ENCODE peak calls at places on chromosomes 16 and 17, in four cellular contexts. J is WTC11, V is K562, W is A549. Z is an unnamed sample.

GRCh38 chr17:74677558-74678466 is 34.9 kb downstream of the CD300LF start:
- DNase-seq in J (no peak), V (no peak), W (peak; percentile 69), Z (no peak)

GRCh38 chr17:37392024-37392590 is 14.5 kb downstream of the ACACA start:
- DNase-seq in J (no peak), V (no peak), W (peak; percentile 34), Z (no peak)

GRCh38 chr17:3575506-3575905 is 17.9 kb upstream of the TRPV3 start:
- DNase-seq in J (no peak), V (no peak), W (peak; percentile 61), Z (no peak)

GRCh38 chr16:13517856-13518255 is 402.1 kb upstream of the ERCC4 start:
- DNase-seq in J (no peak), V (no peak), W (no peak), Z (no peak)

GRCh38 chr17:10295728-10296343 is 77.0 kb downstream of the MYH13 start:
- DNase-seq in J (peak; percentile 80), V (peak; percentile 58), W (peak; percentile 70), Z (peak; percentile 52)

GRCh38 chr17:14840616-14841231 is 424.4 kb downstream of the PMP22 start:
- DNase-seq in J (no peak), V (no peak), W (no peak), Z (no peak)

GRCh38 chr17:41882756-41883155 is 17.5 kb upstream of the KLHL11 start:
- DNase-seq in J (no peak), V (no peak), W (no peak), Z (no peak)

GRCh38 chr16:27847030-27847550 is 216.4 kb downstream of the GSG1L start:
- DNase-seq in J (no peak), V (no peak), W (no peak), Z (no peak)

GRCh38 chr17:33732116-33732515 is 439.0 kb upstream of the ASIC2 start:
- DNase-seq in J (no peak), V (peak; percentile 35), W (no peak), Z (peak; percentile 3)

GRCh38 chr16:72561-73537 is at the start of gene RHBDF1:
- DNase-seq in J (peak; percentile 74), V (peak; percentile 73), W (peak; percentile 47), Z (no peak)

GRCh38 chr16:3171855-3172593 is 16.0 kb upstream of the OR1F1 start:
- DNase-seq in J (peak; percentile 81), V (peak; percentile 83), W (peak; percentile 94), Z (peak; percentile 67)

GRCh38 chr17:44359001-44359400 is 4.7 kb downstream of the FAM171A2 start:
- DNase-seq in J (no peak), V (no peak), W (no peak), Z (no peak)

GRCh38 chr17:59561042-59561441 is 4.4 kb upstream of the DHX40 start:
- DNase-seq in J (no peak), V (peak; percentile 71), W (peak; percentile 50), Z (peak; percentile 49)

GRCh38 chr16:7405166-7405565 is 72.5 kb downstream of the RBFOX1 start:
- DNase-seq in J (no peak), V (peak; percentile 15), W (peak; percentile 8), Z (peak; percentile 46)

GRCh38 chr16:67393111-67393789 is at the start of gene TPPP3:
- DNase-seq in J (peak; percentile 90), V (peak; percentile 94), W (peak; percentile 73), Z (peak; percentile 77)

GRCh38 chr17:63838586-63839184 is 3.8 kb downstream of the SMARCD2 start:
- DNase-seq in J (peak; percentile 33), V (no peak), W (no peak), Z (no peak)

GRCh38 chr16:48408688-48409087 is 23.5 kb upstream of the SIAH1 start:
- DNase-seq in J (no peak), V (peak; percentile 33), W (peak; percentile 20), Z (no peak)

GRCh38 chr17:7308625-7309433 is 1.4 kb downstream of the EIF5A start:
- DNase-seq in J (peak; percentile 71), V (peak; percentile 83), W (peak; percentile 89), Z (peak; percentile 79)

GRCh38 chr17:72031219-72031906 is 89.5 kb upstream of the SOX9 start:
- DNase-seq in J (no peak), V (no peak), W (no peak), Z (no peak)

GRCh38 chr16:28098959-28099945 is 35.7 kb upstream of the GSG1L start:
- DNase-seq in J (no peak), V (no peak), W (no peak), Z (no peak)

GRCh38 chr16:55078153-55078552 is 147.5 kb downstream of the IRX5 start:
- DNase-seq in J (no peak), V (no peak), W (no peak), Z (no peak)

GRCh38 chr17:43810226-43810715 is 22.7 kb downstream of the MPP3 start:
- DNase-seq in J (no peak), V (no peak), W (no peak), Z (no peak)

GRCh38 chr17:2025622-2026309 is 632 bp upstream of the RTN4RL1 start:
- DNase-seq in J (peak; percentile 62), V (peak; percentile 48), W (peak; percentile 84), Z (peak; percentile 60)

GRCh38 chr17:4899341-4900230 is at the start of gene C17orf107:
- DNase-seq in J (peak; percentile 84), V (no peak), W (no peak), Z (no peak)

GRCh38 chr16:7324306-7324705 is 8.3 kb upstream of the RBFOX1 start:
- DNase-seq in J (no peak), V (no peak), W (no peak), Z (no peak)

GRCh38 chr16:50137268-50137667 is 15.8 kb upstream of the TENT4B start:
- DNase-seq in J (no peak), V (no peak), W (no peak), Z (no peak)

GRCh38 chr16:57504001-57504400 is 17.7 kb upstream of the DOK4 start:
- DNase-seq in J (no peak), V (no peak), W (no peak), Z (no peak)

GRCh38 chr17:57697891-57698708 is 47.0 kb downstream of the CCDC182 start:
- DNase-seq in J (no peak), V (no peak), W (no peak), Z (peak; percentile 59)
- TF ChIP-seq NR3C1 in J (no peak), V (no peak), W (no peak), Z (no peak)

DNA sequence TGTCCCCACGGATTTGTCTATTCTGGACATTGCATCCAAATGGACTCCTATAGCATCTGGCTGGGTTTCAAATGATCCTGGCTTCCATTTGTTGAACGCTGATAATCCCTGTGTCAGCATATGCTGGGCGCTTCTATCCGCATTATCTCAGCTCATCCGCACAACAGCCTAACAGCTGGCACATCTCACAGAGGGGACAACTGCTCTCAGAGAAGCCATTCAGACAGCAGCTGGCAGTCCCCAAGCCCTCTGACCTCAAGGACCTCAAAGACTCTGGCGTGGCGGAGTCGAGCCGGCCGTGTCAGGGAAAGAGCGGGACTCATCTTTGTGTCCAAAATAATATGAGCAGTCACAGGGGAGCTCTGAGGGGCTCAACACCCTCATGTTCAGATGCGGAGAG is 82.3 kb downstream of the NT5M start:
- DNase-seq in J (no peak), V (no peak), W (no peak), Z (no peak)
- TF ChIP-seq NR3C1 in J (no peak), V (no peak), W (no peak), Z (no peak)

GRCh38 chr17:8320990-8321389 is 10.9 kb downstream of the ARHGEF15 start:
- DNase-seq in J (no peak), V (peak; percentile 23), W (peak; percentile 59), Z (no peak)

GRCh38 chr17:8326591-8327583 is 12.8 kb upstream of the ODF4 start:
- DNase-seq in J (peak; percentile 47), V (peak; percentile 31), W (no peak), Z (no peak)

GRCh38 chr17:8322078-8322477 is 12.0 kb downstream of the ARHGEF15 start:
- DNase-seq in J (no peak), V (no peak), W (no peak), Z (no peak)

GRCh38 chr17:8324132-8324531 is 14.1 kb downstream of the ARHGEF15 start:
- DNase-seq in J (no peak), V (no peak), W (no peak), Z (no peak)

GRCh38 chr17:8324913-8325312 is 14.7 kb upstream of the ODF4 start:
- DNase-seq in J (no peak), V (no peak), W (no peak), Z (no peak)
- TF ChIP-seq NR3C1 in J (no peak), V (no peak), W (no peak), Z (no peak)

DNA sequence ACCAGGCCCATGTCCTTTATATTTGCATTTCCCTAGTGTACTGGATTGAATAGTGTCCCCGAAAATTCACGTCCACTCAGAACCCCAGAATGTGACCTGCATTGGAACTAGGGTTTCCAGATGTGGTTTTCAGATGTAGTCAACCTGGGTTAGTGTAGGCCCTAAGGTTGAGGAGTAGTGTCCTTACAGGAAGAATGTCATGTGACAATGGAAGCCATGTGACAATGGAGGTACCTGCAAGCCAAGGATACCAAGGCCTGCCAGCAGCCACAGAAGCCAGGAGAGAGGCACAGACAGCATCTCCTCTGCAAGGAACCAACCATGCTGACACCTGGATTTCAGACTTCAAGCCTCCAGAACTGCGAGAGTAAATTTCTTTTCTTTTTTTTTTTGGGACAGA is 5.2 kb upstream of the PRR15L start:
- DNase-seq in J (no peak), V (no peak), W (no peak), Z (no peak)
- TF ChIP-seq NR3C1 in J (no peak), V (no peak), W (no peak), Z (no peak)

GRCh38 chr17:48429638-48430586 is at the start of gene SKAP1:
- DNase-seq in J (peak; percentile 68), V (no peak), W (no peak), Z (no peak)
- TF ChIP-seq NR3C1 in J (no peak), V (no peak), W (no peak), Z (no peak)

DNA sequence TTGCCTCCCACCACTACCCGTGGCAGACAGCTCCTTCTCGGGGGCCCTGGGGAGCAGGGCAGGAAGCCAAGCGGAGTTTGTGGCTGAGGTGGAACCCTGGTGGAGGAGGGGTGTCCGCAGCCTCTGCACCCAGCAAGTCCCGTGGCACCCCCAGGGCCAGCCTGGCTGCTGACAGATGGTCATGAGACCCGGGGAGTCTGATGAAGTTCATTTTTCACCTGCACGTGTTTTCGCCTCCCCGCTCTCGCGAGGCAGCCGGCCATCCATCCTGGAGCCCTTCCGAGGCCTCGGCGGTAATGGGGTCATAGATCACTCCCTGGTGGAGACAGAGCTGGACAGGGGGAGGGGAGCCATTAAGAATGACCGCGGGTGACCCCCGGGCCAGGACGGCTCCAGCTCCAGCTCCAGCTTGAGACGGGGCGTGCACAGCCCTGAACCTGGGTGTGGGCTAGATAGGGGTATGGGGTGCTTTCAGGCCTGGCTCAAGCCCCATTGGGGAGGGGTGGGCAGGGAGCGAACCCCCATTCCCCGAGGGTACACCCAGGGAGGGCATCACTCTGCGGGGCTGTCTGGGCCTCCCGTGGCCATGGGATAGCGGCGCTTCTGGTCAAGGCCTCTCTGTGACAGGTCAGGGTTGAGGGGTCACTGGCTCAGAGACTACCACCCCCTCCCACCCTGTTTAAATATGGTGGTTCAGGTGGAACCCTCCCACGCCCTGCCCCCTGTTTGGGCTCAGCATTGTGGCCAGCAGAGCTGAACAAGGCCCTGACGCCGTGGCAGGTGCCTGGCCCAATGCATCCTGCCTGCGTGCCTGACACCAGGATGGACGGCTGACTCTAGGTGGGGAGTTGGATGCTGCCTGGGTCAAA is 227.4 kb upstream of the GSE1 start:
- DNase-seq in J (peak; percentile 11), V (peak; percentile 59), W (no peak), Z (peak; percentile 54)
- TF ChIP-seq NR3C1 in J (no peak), V (no peak), W (no peak), Z (no peak)

GRCh38 chr17:48011405-48012150 is 26.0 kb downstream of the COPZ2 start:
- DNase-seq in J (peak; percentile 59), V (peak; percentile 81), W (peak; percentile 66), Z (peak; percentile 38)
- TF ChIP-seq NR3C1 in J (no peak), V (no peak), W (no peak), Z (no peak)

GRCh38 chr17:82638183-82638773 is 10.0 kb downstream of the WDR45B start:
- DNase-seq in J (no peak), V (no peak), W (no peak), Z (no peak)
- TF ChIP-seq NR3C1 in J (no peak), V (no peak), W (no peak), Z (no peak)

Z was measured in HepG2.